ENCODE peak calls at places on chromosome 10, in seven cellular contexts. S, J, M, O, L, I and H are unnamed samples.

GRCh38 chr10:118520116-118520742 is 75.2 kb downstream of the PRLHR start:
- DNase-seq in S (no peak), J (no peak), M (no peak), O (no peak), L (no peak), I (no peak), H (no peak)

GRCh38 chr10:92530421-92530820 is 43.5 kb downstream of the IDE start:
- DNase-seq in S (no peak), J (no peak), M (no peak), O (no peak), L (no peak), I (no peak), H (no peak)

GRCh38 chr10:97547889-97548485 is 24.6 kb upstream of the ANKRD2 start:
- DNase-seq in S (no peak), J (no peak), M (no peak), O (no peak), L (no peak), I (no peak), H (no peak)

GRCh38 chr10:60573342-60573741 is 183.7 kb upstream of the ANK3 start:
- DNase-seq in S (no peak), J (no peak), M (no peak), O (no peak), L (no peak), I (no peak), H (no peak)

GRCh38 chr10:61882621-61883375 is 18.7 kb upstream of the ARID5B start:
- DNase-seq in S (no peak), J (no peak), M (no peak), O (no peak), L (no peak), I (no peak), H (no peak)

GRCh38 chr10:124996854-124997215 is 54.9 kb downstream of the ZRANB1 start:
- DNase-seq in S (no peak), J (peak; percentile 42), M (no peak), O (no peak), L (no peak), I (no peak), H (no peak)

GRCh38 chr10:3102721-3103410 is 35.5 kb downstream of the PFKP start:
- DNase-seq in S (no peak), J (no peak), M (no peak), O (no peak), L (no peak), I (no peak), H (no peak)

GRCh38 chr10:117047947-117048346 is 43.0 kb upstream of the SHTN1 start:
- DNase-seq in S (no peak), J (no peak), M (no peak), O (no peak), L (no peak), I (no peak), H (no peak)

GRCh38 chr10:53601260-53601875 is 828.8 kb upstream of the MBL2 start:
- DNase-seq in S (peak; percentile 32), J (no peak), M (no peak), O (peak; percentile 14), L (peak; percentile 80), I (peak; percentile 44), H (no peak)

GRCh38 chr10:132452216-132452650 is 55.2 kb downstream of the PWWP2B start:
- DNase-seq in S (no peak), J (peak; percentile 59), M (no peak), O (no peak), L (peak; percentile 40), I (no peak), H (no peak)

GRCh38 chr10:13614530-13615332 is 28.0 kb downstream of the PRPF18 start:
- DNase-seq in S (no peak), J (no peak), M (no peak), O (peak; percentile 53), L (no peak), I (no peak), H (peak; percentile 9)

GRCh38 chr10:33117816-33118215 is 159.8 kb upstream of the ITGB1 start:
- DNase-seq in S (no peak), J (peak; percentile 59), M (no peak), O (no peak), L (no peak), I (no peak), H (no peak)

GRCh38 chr10:72088879-72089585 is 681 bp upstream of the SPOCK2 start:
- DNase-seq in S (no peak), J (peak; percentile 64), M (no peak), O (no peak), L (no peak), I (no peak), H (no peak)

GRCh38 chr10:73759512-73760115 is 15.4 kb downstream of the SEC24C start:
- DNase-seq in S (no peak), J (peak; percentile 84), M (no peak), O (no peak), L (no peak), I (no peak), H (no peak)

GRCh38 chr10:123997486-123998196 is 95.8 kb downstream of the CHST15 start:
- DNase-seq in S (no peak), J (peak; percentile 72), M (peak; percentile 12), O (peak; percentile 11), L (no peak), I (no peak), H (no peak)

GRCh38 chr10:30671011-30671616 is 41.6 kb upstream of the LYZL2 start:
- DNase-seq in S (peak; percentile 73), J (no peak), M (peak; percentile 26), O (peak; percentile 55), L (peak; percentile 79), I (peak; percentile 79), H (peak; percentile 43)

GRCh38 chr10:117138838-117139580 is 939 bp upstream of the VAX1 start:
- DNase-seq in S (no peak), J (no peak), M (no peak), O (peak; percentile 35), L (no peak), I (no peak), H (no peak)

GRCh38 chr10:102132193-102132562 is 662 bp upstream of the PPRC1 start:
- DNase-seq in S (no peak), J (no peak), M (no peak), O (no peak), L (no peak), I (no peak), H (no peak)
- H3K4me3 ChIP-seq in S (peak overlapping the region; percentile 99), J (peak overlapping the region; percentile 96), M (no peak overlapping the region), O (peak overlapping the region; percentile 90), L (peak overlapping the region; percentile 94), I (peak overlapping the region; percentile 96), H (peak overlapping the region; percentile 68)

DNA sequence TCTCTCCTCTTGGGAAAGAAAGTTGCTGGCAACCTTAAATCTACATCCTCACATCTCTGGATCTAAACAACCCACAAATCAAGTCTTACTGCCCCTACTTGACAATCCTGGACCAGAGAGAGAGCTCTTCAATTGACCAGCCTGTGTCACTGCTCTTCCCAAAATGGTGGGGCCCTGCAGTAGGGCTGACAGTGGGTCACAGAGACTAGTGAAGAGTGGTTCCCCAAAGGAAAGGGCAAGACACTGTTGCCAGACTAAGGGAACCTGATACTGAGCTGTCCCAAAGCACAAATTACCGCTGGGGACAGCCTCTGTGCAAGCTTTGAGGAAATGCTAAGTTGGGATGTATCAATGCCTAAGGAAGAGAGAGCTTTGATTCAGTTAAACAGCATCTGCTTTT is 4.5 kb upstream of the GPRIN2 start:
- DNase-seq in S (no peak), J (no peak), M (no peak), O (no peak), L (no peak), I (no peak), H (no peak)
- H3K27me3 ChIP-seq in S (no peaks in the 10 kb centered on the region), J (peaks cover 36% of the 10 kb centered on the region), M (no peaks in the 10 kb centered on the region), O (peaks cover 37% of the 10 kb centered on the region), L (no peaks in the 10 kb centered on the region), I (peaks cover 15% of the 10 kb centered on the region), H (no peaks in the 10 kb centered on the region)

GRCh38 chr10:114715171-114715670 is 57.1 kb upstream of the ABLIM1 start:
- DNase-seq in S (no peak), J (no peak), M (no peak), O (no peak), L (no peak), I (no peak), H (no peak)

GRCh38 chr10:114719311-114719710 is 61.2 kb upstream of the ABLIM1 start:
- DNase-seq in S (no peak), J (no peak), M (peak; percentile 35), O (no peak), L (no peak), I (no peak), H (no peak)

GRCh38 chr10:114716811-114717404 is 58.8 kb upstream of the ABLIM1 start:
- DNase-seq in S (no peak), J (no peak), M (no peak), O (no peak), L (no peak), I (no peak), H (no peak)

GRCh38 chr10:114720685-114721278 is 62.7 kb upstream of the ABLIM1 start:
- DNase-seq in S (no peak), J (no peak), M (no peak), O (no peak), L (no peak), I (no peak), H (no peak)

DNA sequence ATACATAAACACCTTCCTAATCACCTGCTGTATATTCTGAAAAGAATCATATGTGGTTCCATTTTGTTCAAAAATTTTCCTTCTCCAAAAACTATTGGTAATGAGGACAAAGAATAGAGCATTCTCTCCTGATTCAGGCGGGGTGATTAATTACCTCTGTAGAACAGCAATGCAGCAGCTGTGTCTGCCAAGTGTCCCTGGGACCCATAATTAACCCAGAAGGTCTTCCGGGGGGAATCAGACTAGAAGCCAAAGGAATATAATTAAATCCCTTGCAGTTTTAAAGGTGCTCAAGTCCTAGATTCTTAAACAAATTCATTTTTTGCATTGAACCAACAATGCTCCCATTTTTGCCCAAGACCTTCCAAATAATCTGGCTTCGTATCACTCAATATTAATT is 60.3 kb upstream of the ABLIM1 start:
- DNase-seq in S (no peak), J (no peak), M (no peak), O (no peak), L (no peak), I (no peak), H (no peak)
- H3K4me1 ChIP-seq in S (peaks cover 92% of the 10 kb centered on the region), J (peaks cover 26% of the 10 kb centered on the region), M (peaks cover 50% of the 10 kb centered on the region), O (peaks cover 19% of the 10 kb centered on the region), L (no peaks in the 10 kb centered on the region), I (no peaks in the 10 kb centered on the region), H (peaks cover 1% of the 10 kb centered on the region)

GRCh38 chr10:34121125-34121973 is 693.7 kb downstream of the PARD3 start:
- DNase-seq in S (no peak), J (no peak), M (no peak), O (no peak), L (no peak), I (no peak), H (no peak)
- H3K4me3 ChIP-seq in S (no peak overlapping the region), J (no peak overlapping the region), M (no peak overlapping the region), O (no peak overlapping the region), L (no peak overlapping the region), I (no peak overlapping the region), H (no peak overlapping the region)